ENCODE peak calls at places on chromosomes 6 and 20, in four cellular contexts. R is HepG2, V is K562, B is GM12878. Z is an unnamed sample.

GRCh38 chr20:59525500-59526241 is 78.7 kb upstream of the PHACTR3 start:
- DNase-seq in R (peak), B (no peak), V (peak), Z (peak)

GRCh38 chr6:15987569-15987968 is 141.3 kb upstream of the MYLIP start:
- DNase-seq in V (peak), B (no peak), R (no peak), Z (no peak)

GRCh38 chr6:5094327-5094726 is 9.2 kb downstream of the PPP1R3G start:
- DNase-seq in R (no peak), B (no peak), V (no peak), Z (no peak)

GRCh38 chr6:15254074-15254975 is 8.5 kb downstream of the JARID2 start:
- DNase-seq in R (peak), B (peak), V (peak), Z (no peak)

GRCh38 chr20:64113796-64114355 is 6.5 kb upstream of the NPBWR2 start:
- DNase-seq in R (no peak), V (no peak), B (no peak), Z (no peak)

GRCh38 chr20:9150632-9151031 is 81.7 kb downstream of the PLCB4 start:
- DNase-seq in B (no peak), R (no peak), V (no peak), Z (no peak)

GRCh38 chr6:159919800-159920199 is 29.0 kb downstream of the MAS1 start:
- DNase-seq in V (no peak), B (no peak), R (no peak), Z (no peak)

GRCh38 chr6:7684843-7685242 is 41.1 kb upstream of the BMP6 start:
- DNase-seq in V (no peak), B (no peak), R (no peak), Z (no peak)

GRCh38 chr20:23167436-23167835 is 81.3 kb upstream of the CD93 start:
- DNase-seq in V (no peak), B (no peak), R (no peak), Z (no peak)

GRCh38 chr6:133466666-133467065 is 225.5 kb downstream of the EYA4 start:
- DNase-seq in V (no peak), B (no peak), R (no peak), Z (no peak)

GRCh38 chr6:160110724-160111123 is 10.9 kb upstream of the SLC22A1 start:
- DNase-seq in B (no peak), R (no peak), V (no peak), Z (no peak)

GRCh38 chr6:147624946-147625515 is 116.5 kb downstream of the SAMD5 start:
- DNase-seq in R (no peak), V (no peak), B (no peak), Z (no peak)

GRCh38 chr6:37354526-37355384 is 972 bp downstream of the RNF8 start:
- DNase-seq in V (peak), B (no peak), R (no peak), Z (peak)

GRCh38 chr6:95545691-95546090 is 31.6 kb upstream of the MANEA start:
- DNase-seq in R (no peak), V (no peak), B (no peak), Z (no peak)

GRCh38 chr20:60851826-60852704 is 400.0 kb upstream of the CDH4 start:
- DNase-seq in R (peak), V (peak), B (no peak), Z (peak)

GRCh38 chr6:139308284-139308916 is 16.6 kb upstream of the TXLNB start:
- DNase-seq in R (no peak), V (no peak), B (no peak), Z (no peak)

GRCh38 chr20:37823276-37823980 is 79.5 kb upstream of the VSTM2L start:
- DNase-seq in B (no peak), R (no peak), V (no peak), Z (no peak)

GRCh38 chr6:168848797-168849196 is 404.8 kb downstream of the THBS2 start:
- DNase-seq in B (no peak), R (no peak), V (no peak), Z (no peak)

GRCh38 chr6:99138445-99138844 is 190.7 kb upstream of the FBXL4 start:
- DNase-seq in V (no peak), B (no peak), R (no peak), Z (no peak)

GRCh38 chr6:70684794-70685493 is 17.3 kb downstream of the SMAP1 start:
- DNase-seq in V (no peak), B (no peak), R (no peak), Z (no peak)

GRCh38 chr20:10603971-10604864 is 69.6 kb downstream of the JAG1 start:
- DNase-seq in R (peak), B (no peak), V (no peak), Z (no peak)

GRCh38 chr6:140058846-140059245 is 684.4 kb upstream of the CITED2 start:
- DNase-seq in R (no peak), V (no peak), B (no peak), Z (no peak)

GRCh38 chr6:143432588-143432987 is 17.9 kb downstream of the ADAT2 start:
- DNase-seq in B (no peak), R (peak), V (no peak), Z (no peak)

GRCh38 chr20:62136283-62137091 is 6.7 kb downstream of the PSMA7 start:
- DNase-seq in B (no peak), V (peak), R (peak), Z (peak)

GRCh38 chr20:50034567-50035170 is 51.9 kb downstream of the SNAI1 start:
- DNase-seq in V (no peak), B (no peak), R (no peak), Z (no peak)

GRCh38 chr6:29236060-29236459 is 65.4 kb downstream of the OR2J2 start:
- DNase-seq in R (no peak), V (no peak), B (no peak), Z (no peak)

GRCh38 chr20:18611492-18611891 is 23.6 kb downstream of the DTD1 start:
- DNase-seq in V (no peak), B (no peak), R (no peak), Z (peak)

GRCh38 chr6:166007349-166008263 is 160.0 kb downstream of the TBXT start:
- DNase-seq in R (no peak), V (no peak), B (no peak), Z (no peak)

GRCh38 chr6:137277971-137278602 is 58.9 kb upstream of the IFNGR1 start:
- DNase-seq in B (no peak), V (no peak), R (peak), Z (peak)

GRCh38 chr6:149135809-149136208 is 181.7 kb upstream of the TAB2 start:
- DNase-seq in B (no peak), V (no peak), R (no peak), Z (no peak)

GRCh38 chr6:56652994-56653393 is 10.3 kb upstream of the DST start:
- DNase-seq in B (no peak), V (no peak), R (peak), Z (no peak)

GRCh38 chr6:47908271-47908670 is 126.4 kb downstream of the OPN5 start:
- DNase-seq in R (no peak), B (no peak), V (no peak), Z (no peak)

DNA sequence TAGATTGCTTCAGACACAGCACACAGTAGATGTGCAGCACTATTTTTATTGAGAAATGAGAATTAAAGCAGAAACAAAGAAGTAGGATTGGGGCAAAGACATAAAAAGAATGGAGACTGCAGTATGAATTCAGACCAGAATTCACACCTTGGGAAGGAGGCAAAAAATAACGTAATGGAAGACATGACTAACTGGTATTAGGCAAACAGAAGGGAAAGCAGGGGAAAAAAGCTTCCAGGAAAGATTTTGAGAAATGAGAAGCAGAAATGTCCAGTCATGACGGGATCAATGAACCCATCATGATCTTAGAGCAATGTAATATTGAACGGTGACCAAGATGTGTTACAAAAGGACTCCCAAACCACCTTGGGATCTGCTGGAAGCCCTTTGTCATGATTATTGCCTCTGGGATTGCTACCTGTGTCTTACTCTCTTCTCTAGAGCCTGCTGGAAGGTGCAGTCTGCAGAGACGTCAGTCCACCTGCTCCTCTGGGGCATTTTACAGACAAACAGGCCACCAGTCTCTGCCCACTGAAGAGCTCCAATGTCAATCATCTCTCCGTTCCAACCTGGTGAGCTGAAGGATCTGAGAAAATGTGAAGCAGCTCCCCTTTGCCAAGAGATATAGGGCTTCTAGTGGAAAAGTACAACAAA is 8.7 kb downstream of the NUDT3 start:
- DNase-seq in R (no peak), B (no peak), V (no peak), Z (no peak)
- TF ChIP-seq FOXK2 in R (no peak), B (no peak), V (no peak), Z (no peak)

DNA sequence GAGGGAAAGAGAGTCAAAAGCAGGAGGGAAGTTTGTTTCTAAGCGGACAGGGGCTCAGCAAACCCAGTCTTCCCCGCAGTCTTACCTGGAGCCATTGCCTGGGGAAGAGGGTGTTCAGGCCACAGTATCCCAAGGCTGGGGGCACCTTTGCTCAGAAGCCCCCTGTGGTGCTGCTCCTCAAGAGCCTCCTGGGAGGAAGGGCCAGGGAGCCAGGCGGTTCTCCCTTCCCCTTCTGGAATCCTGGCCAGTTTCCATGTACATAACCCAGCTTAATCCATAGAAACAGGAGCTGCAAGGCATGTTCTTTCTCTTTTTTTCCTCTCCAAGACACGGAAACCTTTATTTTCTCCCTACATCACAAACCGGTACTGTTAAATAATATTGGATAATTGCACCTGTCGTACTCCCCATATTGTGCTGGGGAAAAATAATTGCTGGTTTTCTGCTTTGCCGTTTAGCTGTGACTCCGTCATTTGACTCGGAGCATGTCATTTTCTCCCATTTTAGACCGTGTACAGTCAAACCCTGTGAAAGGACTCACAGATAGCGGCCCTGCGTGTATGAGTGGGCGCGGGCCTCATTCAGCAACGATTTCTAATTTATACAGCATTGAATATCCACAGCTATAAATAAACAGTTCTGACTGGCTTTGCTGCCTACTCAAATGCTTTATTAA is 67.5 kb downstream of the ADTRP start:
- DNase-seq in B (no peak), R (no peak), V (no peak), Z (no peak)
- TF ChIP-seq FOXK2 in B (no peak), R (no peak), V (no peak), Z (no peak)

DNA sequence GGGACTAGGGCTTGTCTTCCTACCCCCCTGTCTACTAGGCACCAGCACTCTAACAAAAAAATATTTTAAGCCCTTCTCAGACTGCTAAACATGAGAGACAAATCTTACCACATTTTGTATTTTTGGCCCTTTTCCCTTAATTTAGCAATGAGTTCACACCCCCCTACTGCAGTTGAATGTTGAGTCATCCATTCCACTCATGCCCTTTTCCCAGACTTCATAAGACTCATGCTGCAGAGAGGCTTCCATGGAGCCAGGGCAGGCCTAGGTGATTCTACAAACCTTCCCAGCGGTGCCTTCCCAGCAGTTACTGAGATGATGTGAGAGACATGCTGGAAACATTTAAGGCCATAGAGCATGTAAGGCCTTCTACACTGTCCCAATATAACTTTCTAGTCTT is 53.9 kb downstream of the PXDC1 start:
- DNase-seq in B (no peak), V (no peak), R (no peak), Z (no peak)
- TF ChIP-seq FOXK2 in B (no peak), V (no peak), R (no peak), Z (no peak)

DNA sequence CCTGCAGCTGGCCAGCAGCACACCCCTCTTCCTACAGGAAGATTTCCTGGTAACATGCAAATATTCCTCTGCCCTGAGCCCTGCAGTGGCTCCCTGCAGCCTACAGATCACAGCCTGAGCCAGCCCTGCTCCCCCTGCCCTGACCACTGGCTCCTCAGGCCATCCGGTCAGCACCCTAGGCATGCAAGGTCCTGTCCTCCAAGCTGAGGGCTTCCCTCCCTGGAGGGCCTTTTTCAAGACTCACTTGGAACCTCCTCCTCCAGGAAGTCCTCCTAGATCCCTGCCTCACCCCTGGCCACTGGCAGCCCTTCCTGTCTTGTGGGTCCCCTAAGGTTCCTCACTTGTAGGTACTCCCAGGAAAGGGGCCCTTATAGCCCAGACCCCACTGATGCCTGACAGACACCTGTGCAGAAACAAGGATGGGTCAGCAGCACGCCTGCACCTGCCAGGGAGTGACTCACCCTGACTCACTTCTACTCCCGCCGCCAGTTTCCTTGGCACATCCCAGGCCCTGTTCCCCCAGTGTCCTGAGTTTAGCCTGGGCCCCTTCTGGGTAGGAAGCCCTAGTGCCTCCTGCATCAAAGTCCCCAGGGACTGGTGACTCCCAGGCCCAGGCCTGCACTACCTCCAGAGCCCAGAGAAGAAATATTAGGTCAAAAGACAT is 3.2 kb downstream of the SLC4A11 start:
- DNase-seq in V (no peak), R (no peak), B (no peak), Z (no peak)
- TF ChIP-seq FOXK2 in V (no peak), R (no peak), B (no peak), Z (no peak)